ENCODE peak calls at places on chromosomes 6 and 20, in seven cellular contexts. V is NCI-H345, A is D341Med, L is H9, I is choroid plexus epithelial cell, J is Panc1, O is A172. B is an unnamed sample.

GRCh38 chr6:125307150-125307838 is 5.5 kb upstream of the HDDC2 start:
- DNase-seq in V (no peak), I (peak; percentile 69), L (no peak), O (peak; percentile 17), A (no peak), J (no peak), B (no peak)

GRCh38 chr6:54690596-54690995 is 156.0 kb upstream of the FAM83B start:
- DNase-seq in L (no peak), J (no peak), O (no peak), I (no peak), V (no peak), A (no peak), B (no peak)

GRCh38 chr6:78850621-78851020 is 16.7 kb upstream of the IRAK1BP1 start:
- DNase-seq in I (no peak), A (no peak), V (no peak), O (no peak), L (no peak), J (no peak), B (no peak)

GRCh38 chr20:41364236-41364855 is 2.3 kb downstream of the EMILIN3 start:
- DNase-seq in O (no peak), L (no peak), I (no peak), A (no peak), V (no peak), J (no peak), B (no peak)

GRCh38 chr6:70108230-70108629 is 194.7 kb downstream of the COL9A1 start:
- DNase-seq in O (peak; percentile 29), J (peak; percentile 24), I (peak; percentile 66), L (no peak), V (peak; percentile 41), A (peak; percentile 30), B (peak; percentile 27)

GRCh38 chr20:59752101-59752586 is 147.8 kb downstream of the PHACTR3 start:
- DNase-seq in J (no peak), A (no peak), L (no peak), I (no peak), O (no peak), V (no peak), B (no peak)

GRCh38 chr6:108744996-108745395 is 103.2 kb upstream of the ARMC2 start:
- DNase-seq in V (no peak), L (no peak), O (no peak), A (no peak), J (no peak), I (no peak), B (no peak)

GRCh38 chr6:56692586-56693245 is 50.0 kb upstream of the DST start:
- DNase-seq in O (peak; percentile 38), V (no peak), A (no peak), I (peak; percentile 89), J (no peak), L (no peak), B (no peak)

GRCh38 chr20:16301981-16302380 is 271.3 kb downstream of the KIF16B start:
- DNase-seq in A (no peak), J (no peak), V (no peak), I (no peak), L (no peak), O (no peak), B (no peak)

GRCh38 chr6:95309545-95309944 is 267.8 kb upstream of the MANEA start:
- DNase-seq in A (no peak), L (no peak), O (no peak), V (no peak), I (no peak), J (no peak), B (no peak)

GRCh38 chr20:10609726-10610125 is 64.1 kb downstream of the JAG1 start:
- DNase-seq in A (no peak), V (no peak), I (peak; percentile 45), L (no peak), J (no peak), O (no peak), B (no peak)

GRCh38 chr6:155765275-155766194 is 309.9 kb upstream of the NOX3 start:
- DNase-seq in J (no peak), V (no peak), I (peak; percentile 65), L (no peak), A (no peak), O (peak; percentile 31), B (no peak)

GRCh38 chr6:82711992-82712788 is 348.6 kb downstream of the TPBG start:
- DNase-seq in O (no peak), V (no peak), L (no peak), I (peak; percentile 11), A (no peak), J (no peak), B (no peak)